ENCODE peak calls at places on chromosomes 1 and 21, in eight cellular contexts. U is hepatic stellate cell, S is cardiac muscle cell, Y is HT1080, G is dorsolateral prefrontal cortex, P is cardiac fibroblast, C is Right ventricle myocardium superior, X is AG10803. V is an unnamed sample.
A peak's percentile ranks its signal among the peaks of the same experiment; 100 is the strongest.

GRCh38 chr1:196698993-196699392 is 47.1 kb downstream of the CFH start:
- DNase-seq in U (no peak), S (no peak), Y (no peak), G (no peak), P (no peak), C (no peak), X (no peak), V (no peak)

GRCh38 chr1:228751360-228752098 is 16.2 kb downstream of the RHOU start:
- DNase-seq in U (no peak), S (no peak), Y (no peak), G (no peak), P (no peak), C (no peak), X (no peak), V (no peak)

GRCh38 chr21:41717573-41718330 is 49.1 kb downstream of the RIPK4 start:
- DNase-seq in U (no peak), S (no peak), Y (no peak), G (no peak), P (no peak), C (no peak), X (no peak), V (no peak)

GRCh38 chr1:203322480-203323179 is 17.3 kb downstream of the BTG2 start:
- DNase-seq in U (no peak), S (no peak), Y (no peak), G (no peak), P (peak; percentile 88), C (no peak), X (peak; percentile 32), V (no peak)

GRCh38 chr1:9746211-9746610 is 77.6 kb downstream of the CLSTN1 start:
- DNase-seq in U (no peak), S (no peak), Y (no peak), G (no peak), P (peak; percentile 46), C (no peak), X (peak; percentile 46), V (no peak)

GRCh38 chr1:231931846-231932454 is 305.4 kb downstream of the DISC1 start:
- DNase-seq in U (no peak), S (no peak), Y (peak; percentile 20), G (no peak), P (no peak), C (no peak), X (no peak), V (no peak)

GRCh38 chr1:226466301-226466700 is 58.4 kb upstream of the PARP1 start:
- DNase-seq in U (no peak), S (no peak), Y (no peak), G (peak; percentile 44), P (peak; percentile 14), C (no peak), X (no peak), V (no peak)

GRCh38 chr1:55466921-55467320 is 251.8 kb upstream of the USP24 start:
- DNase-seq in U (no peak), S (no peak), Y (no peak), G (no peak), P (no peak), C (no peak), X (peak; percentile 83), V (no peak)

GRCh38 chr1:154943649-154944421 is 7.3 kb upstream of the PMVK start:
- DNase-seq in U (peak; percentile 64), S (peak; percentile 56), Y (peak; percentile 42), G (no peak), P (peak; percentile 42), C (no peak), X (peak; percentile 18), V (no peak)

GRCh38 chr1:80656011-80656627 is 1144.6 kb upstream of the ADGRL2 start:
- DNase-seq in U (no peak), S (peak; percentile 49), Y (no peak), G (no peak), P (peak; percentile 4), C (no peak), X (no peak), V (no peak)

GRCh38 chr1:10721381-10722321 is 74.8 kb downstream of the CASZ1 start:
- DNase-seq in U (no peak), S (no peak), Y (no peak), G (no peak), P (no peak), C (peak; percentile 43), X (no peak), V (no peak)

GRCh38 chr1:202135221-202135721 is 9.3 kb downstream of the ARL8A start:
- DNase-seq in U (peak; percentile 93), S (peak; percentile 82), Y (peak; percentile 59), G (no peak), P (peak; percentile 71), C (peak; percentile 53), X (peak; percentile 55), V (no peak)

GRCh38 chr1:221961532-221962292 is 219.8 kb upstream of the DUSP10 start:
- DNase-seq in U (peak; percentile 33), S (no peak), Y (peak; percentile 92), G (no peak), P (peak; percentile 40), C (no peak), X (peak; percentile 73), V (no peak)

GRCh38 chr1:93960641-93961147 is 51.5 kb upstream of the GCLM start:
- DNase-seq in U (no peak), S (no peak), Y (no peak), G (no peak), P (no peak), C (no peak), X (peak; percentile 27), V (no peak)

GRCh38 chr1:21568006-21568746 is 59.0 kb downstream of the ALPL start:
- DNase-seq in U (no peak), S (no peak), Y (no peak), G (no peak), P (no peak), C (peak; percentile 27), X (no peak), V (no peak)

GRCh38 chr1:108505766-108506075 is 54.2 kb upstream of the EEIG2 start:
- DNase-seq in U (no peak), S (no peak), Y (peak; percentile 2), G (no peak), P (no peak), C (no peak), X (no peak), V (no peak)

GRCh38 chr1:19657511-19657910 is 7.2 kb upstream of the HTR6 start:
- DNase-seq in U (no peak), S (no peak), Y (no peak), G (no peak), P (no peak), C (no peak), X (no peak), V (no peak)

GRCh38 chr21:41396452-41397107 is 29.5 kb upstream of the MX1 start:
- DNase-seq in U (no peak), S (no peak), Y (no peak), G (no peak), P (peak; percentile 48), C (peak; percentile 73), X (no peak), V (peak; percentile 69)

GRCh38 chr1:215523128-215523861 is 43.8 kb upstream of the KCTD3 start:
- DNase-seq in U (peak; percentile 5), S (peak; percentile 2), Y (no peak), G (no peak), P (peak; percentile 25), C (no peak), X (peak; percentile 42), V (no peak)

GRCh38 chr1:52970149-52970548 is 43.1 kb downstream of the SCP2 start:
- DNase-seq in U (no peak), S (peak; percentile 20), Y (peak; percentile 21), G (no peak), P (peak; percentile 54), C (no peak), X (peak; percentile 18), V (no peak)

GRCh38 chr1:109776911-109777310 is 13.2 kb upstream of the EPS8L3 start:
- DNase-seq in U (peak; percentile 87), S (peak; percentile 88), Y (peak; percentile 70), G (peak; percentile 81), P (peak; percentile 86), C (peak; percentile 86), X (peak; percentile 76), V (no peak)

GRCh38 chr1:225961659-225962439 is 20.8 kb upstream of the LEFTY2 start:
- DNase-seq in U (no peak), S (no peak), Y (no peak), G (no peak), P (no peak), C (no peak), X (no peak), V (no peak)

GRCh38 chr1:2360588-2361364 is 30.6 kb downstream of the MORN1 start:
- DNase-seq in U (no peak), S (no peak), Y (no peak), G (no peak), P (peak; percentile 17), C (peak; percentile 5), X (peak; percentile 51), V (no peak)

GRCh38 chr1:11158720-11159321 is 30.3 kb upstream of the ANGPTL7 start:
- DNase-seq in U (peak; percentile 87), S (no peak), Y (peak; percentile 94), G (no peak), P (peak; percentile 90), C (no peak), X (peak; percentile 97), V (no peak)

GRCh38 chr1:8107897-8108296 is 81.8 kb upstream of the ERRFI1 start:
- DNase-seq in U (no peak), S (no peak), Y (no peak), G (no peak), P (no peak), C (no peak), X (no peak), V (no peak)

GRCh38 chr1:60596791-60597748 is 485.3 kb upstream of the NFIA start:
- DNase-seq in U (no peak), S (no peak), Y (peak; percentile 66), G (no peak), P (peak; percentile 36), C (no peak), X (peak; percentile 11), V (no peak)

GRCh38 chr1:2004867-2005266 is 1.3 kb upstream of the CFAP74 start:
- DNase-seq in U (no peak), S (no peak), Y (no peak), G (no peak), P (no peak), C (no peak), X (no peak), V (no peak)

GRCh38 chr1:156153362-156153761 is at the start of gene SEMA4A:
- DNase-seq in U (no peak), S (no peak), Y (no peak), G (no peak), P (no peak), C (no peak), X (no peak), V (no peak)

GRCh38 chr1:147241955-147242448 is 482 bp upstream of the CHD1L start:
- DNase-seq in U (no peak), S (no peak), Y (no peak), G (no peak), P (no peak), C (no peak), X (no peak), V (no peak)

GRCh38 chr1:43705982-43706597 is 1.2 kb upstream of the ST3GAL3 start:
- DNase-seq in U (no peak), S (no peak), Y (peak; percentile 15), G (no peak), P (no peak), C (no peak), X (peak; percentile 7), V (no peak)

GRCh38 chr1:206925116-206925736 is 3.5 kb upstream of the FCMR start:
- DNase-seq in U (no peak), S (no peak), Y (no peak), G (no peak), P (no peak), C (peak; percentile 68), X (no peak), V (peak; percentile 33)

GRCh38 chr1:111989531-111990025 is at the start of gene KCND3:
- DNase-seq in U (peak; percentile 41), S (peak; percentile 66), Y (no peak), G (peak; percentile 47), P (peak; percentile 27), C (peak; percentile 60), X (peak; percentile 38), V (no peak)

GRCh38 chr1:115717541-115717940 is 51.0 kb downstream of the CASQ2 start:
- DNase-seq in U (no peak), S (peak; percentile 61), Y (peak; percentile 34), G (peak; percentile 14), P (peak; percentile 57), C (no peak), X (peak; percentile 6), V (no peak)

V was measured in SIG-M5.